ENCODE peak calls at places on chromosomes 2 and 18, in four cellular contexts. X, N, S and R are unnamed samples.

GRCh38 chr2:16626997-16627605 is 38.5 kb downstream of the CYRIA start:
- DNase-seq in X (no peak), N (no peak), S (no peak), R (no peak)

GRCh38 chr2:196566969-196567666 is 72.4 kb upstream of the CCDC150 start:
- DNase-seq in X (no peak), N (no peak), S (no peak), R (no peak)

GRCh38 chr2:182761903-182762302 is 45.8 kb downstream of the DNAJC10 start:
- DNase-seq in X (no peak), N (peak; percentile 12), S (no peak), R (no peak)

GRCh38 chr2:56077352-56077915 is 106.4 kb upstream of the CCDC85A start:
- DNase-seq in X (no peak), N (no peak), S (no peak), R (no peak)

GRCh38 chr18:75161629-75162028 is 47.3 kb downstream of the PTGR3 start:
- DNase-seq in X (no peak), N (no peak), S (peak; percentile 54), R (peak; percentile 31)

GRCh38 chr2:47503481-47504070 is 100.6 kb downstream of the MSH2 start:
- DNase-seq in X (no peak), N (no peak), S (no peak), R (no peak)

GRCh38 chr2:96342085-96342484 is 6.5 kb downstream of the NCAPH start:
- DNase-seq in X (no peak), N (peak; percentile 94), S (no peak), R (no peak)

GRCh38 chr2:142142595-142142994 is 11.8 kb upstream of the LRP1B start:
- DNase-seq in X (no peak), N (peak; percentile 3), S (no peak), R (no peak)

GRCh38 chr18:21215480-21215879 is 26.6 kb upstream of the GREB1L start:
- DNase-seq in X (no peak), N (no peak), S (no peak), R (no peak)

GRCh38 chr2:1884933-1885580 is 140.7 kb upstream of the PXDN start:
- DNase-seq in X (no peak), N (peak; percentile 91), S (no peak), R (no peak)

GRCh38 chr18:60292186-60292585 is 80.4 kb downstream of the MC4R start:
- DNase-seq in X (no peak), N (no peak), S (no peak), R (no peak)

GRCh38 chr2:188523901-188524300 is 232.2 kb downstream of the GULP1 start:
- DNase-seq in X (no peak), N (no peak), S (no peak), R (no peak)

GRCh38 chr2:37394263-37394662 is 49.8 kb downstream of the QPCT start:
- DNase-seq in X (no peak), N (no peak), S (no peak), R (no peak)

GRCh38 chr18:36328916-36329315 is 31.4 kb downstream of the FHOD3 start:
- DNase-seq in X (no peak), N (no peak), S (no peak), R (no peak)

GRCh38 chr2:179655627-179656026 is 205.8 kb downstream of the ZNF385B start:
- DNase-seq in X (no peak), N (no peak), S (no peak), R (no peak)

GRCh38 chr2:196514641-196515040 is 124.9 kb upstream of the CCDC150 start:
- DNase-seq in X (no peak), N (no peak), S (no peak), R (no peak)

GRCh38 chr18:9539283-9539682 is 64.0 kb downstream of the RALBP1 start:
- DNase-seq in X (no peak), N (peak; percentile 51), S (no peak), R (no peak)

GRCh38 chr2:177622516-177622915 is 229.9 kb downstream of the AGPS start:
- DNase-seq in X (no peak), N (no peak), S (no peak), R (no peak)

GRCh38 chr2:598043-598802 is 79.0 kb downstream of the TMEM18 start:
- DNase-seq in X (peak; percentile 27), N (peak; percentile 13), S (no peak), R (no peak)

GRCh38 chr2:66560683-66561082 is 125.8 kb downstream of the MEIS1 start:
- DNase-seq in X (no peak), N (no peak), S (no peak), R (no peak)

GRCh38 chr2:25265802-25266201 is 75.9 kb downstream of the DNMT3A start:
- DNase-seq in X (no peak), N (no peak), S (no peak), R (no peak)

GRCh38 chr2:34105015-34105767 is 506.1 kb upstream of the FAM98A start:
- DNase-seq in X (no peak), N (peak; percentile 65), S (no peak), R (no peak)

GRCh38 chr2:30939354-30939753 is 132.1 kb upstream of the CAPN13 start:
- DNase-seq in X (no peak), N (no peak), S (no peak), R (no peak)

GRCh38 chr2:171652411-171652775 is 34.9 kb upstream of the DYNC1I2 start:
- DNase-seq in X (no peak), N (peak; percentile 77), S (no peak), R (no peak)

GRCh38 chr2:239544846-239545465 is 144.1 kb upstream of the HDAC4 start:
- DNase-seq in X (no peak), N (no peak), S (no peak), R (no peak)

GRCh38 chr2:21268197-21268870 is 144.6 kb downstream of the TDRD15 start:
- DNase-seq in X (no peak), N (no peak), S (no peak), R (no peak)

GRCh38 chr2:113225505-113226259 is 51.9 kb downstream of the PSD4 start:
- DNase-seq in X (no peak), N (peak; percentile 44), S (no peak), R (no peak)

GRCh38 chr2:130339885-130340745 is 2.6 kb upstream of the IMP4 start:
- DNase-seq in X (no peak), N (no peak), S (no peak), R (no peak)

GRCh38 chr2:160054984-160055725 is 7.3 kb downstream of the PLA2R1 start:
- DNase-seq in X (no peak), N (no peak), S (no peak), R (no peak)

GRCh38 chr2:239109041-239109915 is 261.4 kb downstream of the TWIST2 start:
- DNase-seq in X (peak; percentile 62), N (no peak), S (peak; percentile 85), R (no peak)

GRCh38 chr2:182973441-182974352 is 64.6 kb downstream of the NCKAP1 start:
- DNase-seq in X (no peak), N (no peak), S (no peak), R (no peak)

GRCh38 chr2:121519732-121520640 is 10.7 kb upstream of the RNU4ATAC start:
- DNase-seq in X (no peak), N (no peak), S (no peak), R (peak; percentile 22)
- H3K27ac ChIP-seq in X (no peak overlapping the region), N (no peak overlapping the region), S (no peak overlapping the region), R (peak overlapping the region; percentile 94)

GRCh38 chr18:41974661-41975286 is 19.7 kb downstream of the PIK3C3 start:
- DNase-seq in X (no peak), N (no peak), S (no peak), R (no peak)

GRCh38 chr18:41975287-41975683 is 20.3 kb downstream of the PIK3C3 start:
- DNase-seq in X (no peak), N (no peak), S (no peak), R (no peak)

GRCh38 chr18:41973989-41974388 is 19.0 kb downstream of the PIK3C3 start:
- DNase-seq in X (no peak), N (no peak), S (no peak), R (no peak)

GRCh38 chr18:41967680-41968079 is 12.6 kb downstream of the PIK3C3 start:
- DNase-seq in X (no peak), N (no peak), S (no peak), R (no peak)

DNA sequence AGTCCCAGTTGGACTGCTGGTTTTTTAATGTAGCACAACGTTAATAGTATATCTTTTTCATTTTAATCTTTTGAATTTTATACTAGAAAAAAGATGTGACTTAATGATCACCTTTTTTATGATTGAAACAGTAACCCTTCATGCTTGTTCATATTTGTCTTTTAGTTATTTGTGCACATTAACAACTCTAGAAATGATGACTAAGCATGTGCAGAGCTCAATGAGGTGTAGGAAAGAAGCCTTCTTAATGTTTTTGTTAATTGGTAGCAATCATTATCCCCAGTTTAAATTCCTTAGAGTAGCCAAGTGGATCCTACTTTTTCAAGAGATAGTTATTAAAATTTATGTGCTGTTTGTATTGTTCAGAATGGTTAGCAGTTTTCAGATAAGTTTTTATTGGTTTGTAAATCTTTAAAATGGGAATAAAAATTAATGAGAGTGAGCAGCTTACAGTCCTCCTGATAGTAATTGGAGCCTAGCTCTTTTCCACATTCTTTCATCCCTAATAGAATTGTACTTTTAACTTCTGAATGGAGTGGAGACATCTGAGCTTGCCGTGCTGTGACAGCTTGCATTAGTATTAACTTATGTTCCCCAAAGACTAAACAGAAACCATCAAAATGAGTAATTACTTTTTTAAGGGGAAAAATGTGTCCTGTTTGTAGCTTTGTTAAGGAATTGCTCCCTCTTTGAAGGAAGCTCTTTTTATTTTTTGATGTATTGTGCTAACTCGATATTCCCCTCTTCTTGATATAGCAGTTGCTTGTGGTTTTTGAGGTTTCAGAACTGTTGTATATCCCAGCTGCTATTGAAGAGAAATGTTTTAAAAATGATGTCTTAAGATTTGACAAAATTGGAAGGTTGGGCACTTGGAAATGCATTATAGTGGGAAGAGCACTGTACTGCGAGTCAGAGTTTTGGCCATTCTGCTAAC is 17.3 kb downstream of the PIK3C3 start:
- DNase-seq in X (no peak), N (no peak), S (no peak), R (no peak)
- H3K27ac ChIP-seq in X (no peak overlapping the region), N (no peak overlapping the region), S (no peak overlapping the region), R (no peak overlapping the region)

GRCh38 chr2:240933966-240934700 is 28.0 kb downstream of the CROCC2 start:
- DNase-seq in X (peak; percentile 55), N (no peak), S (peak; percentile 24), R (no peak)
- H3K27ac ChIP-seq in X (no peak overlapping the region), N (no peak overlapping the region), S (no peak overlapping the region), R (no peak overlapping the region)

GRCh38 chr18:76459687-76460350 is 35.2 kb downstream of the ZNF516 start:
- DNase-seq in X (peak; percentile 60), N (peak; percentile 99), S (peak; percentile 61), R (no peak)
- H3K27ac ChIP-seq in X (peak overlapping the region; percentile 70), N (peak overlapping the region; percentile 88), S (no peak overlapping the region), R (no peak overlapping the region)